ENCODE peak calls at places on chromosomes 6 and 20, in nine cellular contexts. One of them, this sample, is unnamed.
A peak's percentile ranks its signal among the peaks of the same experiment; 100 is the strongest.

GRCh38 chr6:30744054-30744805 is at the start of gene IER3:
- ATAC-seq in A549: peak; percentile 44
- ATAC-seq in HCT116: peak; percentile 29
- ATAC-seq in K562: peak; percentile 65
- ATAC-seq in IMR-90: peak; percentile 35
- ATAC-seq in heart left ventricle: peak; percentile 53
- ATAC-seq in gastrocnemius medialis: peak; percentile 47
- ATAC-seq in HepG2: peak; percentile 38
- ATAC-seq in right lobe of liver: peak; percentile 66
- ATAC-seq in this sample: peak; percentile 42

GRCh38 chr20:50484271-50484976 is 25.8 kb upstream of the PTPN1 start:
- ATAC-seq in A549: no peak
- ATAC-seq in HCT116: no peak
- ATAC-seq in K562: no peak
- ATAC-seq in IMR-90: no peak
- ATAC-seq in heart left ventricle: no peak
- ATAC-seq in gastrocnemius medialis: no peak
- ATAC-seq in HepG2: no peak
- ATAC-seq in right lobe of liver: no peak
- ATAC-seq in this sample: no peak

GRCh38 chr6:159043986-159044385 is 805 bp downstream of the TAGAP start:
- ATAC-seq in A549: no peak
- ATAC-seq in HCT116: no peak
- ATAC-seq in K562: no peak
- ATAC-seq in IMR-90: no peak
- ATAC-seq in heart left ventricle: no peak
- ATAC-seq in gastrocnemius medialis: no peak
- ATAC-seq in HepG2: no peak
- ATAC-seq in right lobe of liver: no peak
- ATAC-seq in this sample: no peak

GRCh38 chr20:4134861-4135379 is 119.6 kb upstream of the RNF24 start:
- ATAC-seq in A549: peak; percentile 35
- ATAC-seq in HCT116: peak; percentile 23
- ATAC-seq in K562: no peak
- ATAC-seq in IMR-90: peak; percentile 10
- ATAC-seq in heart left ventricle: peak; percentile 20
- ATAC-seq in gastrocnemius medialis: no peak
- ATAC-seq in HepG2: peak; percentile 9
- ATAC-seq in right lobe of liver: no peak
- ATAC-seq in this sample: no peak

GRCh38 chr20:50291428-50292323 is 101.0 kb downstream of the CEBPB start:
- ATAC-seq in A549: peak; percentile 1
- ATAC-seq in HCT116: no peak
- ATAC-seq in K562: no peak
- ATAC-seq in IMR-90: peak; percentile 3
- ATAC-seq in heart left ventricle: no peak
- ATAC-seq in gastrocnemius medialis: peak; percentile 33
- ATAC-seq in HepG2: no peak
- ATAC-seq in right lobe of liver: no peak
- ATAC-seq in this sample: no peak

GRCh38 chr20:59825944-59826759 is 107.3 kb downstream of the SYCP2 start:
- ATAC-seq in A549: no peak
- ATAC-seq in HCT116: peak; percentile 42
- ATAC-seq in K562: no peak
- ATAC-seq in IMR-90: no peak
- ATAC-seq in heart left ventricle: peak; percentile 41
- ATAC-seq in gastrocnemius medialis: no peak
- ATAC-seq in HepG2: no peak
- ATAC-seq in right lobe of liver: peak; percentile 24
- ATAC-seq in this sample: no peak

GRCh38 chr6:47134476-47135189 is 92.5 kb upstream of the ADGRF1 start:
- ATAC-seq in A549: peak; percentile 87
- ATAC-seq in HCT116: peak; percentile 82
- ATAC-seq in K562: peak; percentile 89
- ATAC-seq in IMR-90: peak; percentile 82
- ATAC-seq in heart left ventricle: peak; percentile 74
- ATAC-seq in gastrocnemius medialis: peak; percentile 98
- ATAC-seq in HepG2: peak; percentile 77
- ATAC-seq in right lobe of liver: peak; percentile 42
- ATAC-seq in this sample: peak; percentile 17

GRCh38 chr6:111338843-111339242 is 144.2 kb downstream of the REV3L start:
- ATAC-seq in A549: no peak
- ATAC-seq in HCT116: no peak
- ATAC-seq in K562: no peak
- ATAC-seq in IMR-90: no peak
- ATAC-seq in heart left ventricle: no peak
- ATAC-seq in gastrocnemius medialis: no peak
- ATAC-seq in HepG2: no peak
- ATAC-seq in right lobe of liver: peak; percentile 40
- ATAC-seq in this sample: no peak

GRCh38 chr6:41560440-41561192 is 14.4 kb downstream of the FOXP4 start:
- ATAC-seq in A549: no peak
- ATAC-seq in HCT116: no peak
- ATAC-seq in K562: no peak
- ATAC-seq in IMR-90: no peak
- ATAC-seq in heart left ventricle: peak; percentile 79
- ATAC-seq in gastrocnemius medialis: no peak
- ATAC-seq in HepG2: no peak
- ATAC-seq in right lobe of liver: peak; percentile 48
- ATAC-seq in this sample: peak; percentile 74

GRCh38 chr6:104159045-104159618 is 700.6 kb downstream of the HACE1 start:
- ATAC-seq in A549: no peak
- ATAC-seq in HCT116: no peak
- ATAC-seq in K562: no peak
- ATAC-seq in IMR-90: no peak
- ATAC-seq in heart left ventricle: no peak
- ATAC-seq in gastrocnemius medialis: no peak
- ATAC-seq in HepG2: no peak
- ATAC-seq in right lobe of liver: no peak
- ATAC-seq in this sample: no peak

GRCh38 chr20:50957276-50957675 is 1.1 kb downstream of the DPM1 start:
- ATAC-seq in A549: no peak
- ATAC-seq in HCT116: no peak
- ATAC-seq in K562: peak; percentile 8
- ATAC-seq in IMR-90: no peak
- ATAC-seq in heart left ventricle: no peak
- ATAC-seq in gastrocnemius medialis: peak; percentile 56
- ATAC-seq in HepG2: no peak
- ATAC-seq in right lobe of liver: peak; percentile 23
- ATAC-seq in this sample: no peak

GRCh38 chr20:63955281-63955845 is 853 bp downstream of the UCKL1 start:
- ATAC-seq in A549: peak; percentile 52
- ATAC-seq in HCT116: peak; percentile 18
- ATAC-seq in K562: peak; percentile 43
- ATAC-seq in IMR-90: peak; percentile 16
- ATAC-seq in heart left ventricle: peak; percentile 21
- ATAC-seq in gastrocnemius medialis: peak; percentile 18
- ATAC-seq in HepG2: peak; percentile 15
- ATAC-seq in right lobe of liver: peak; percentile 5
- ATAC-seq in this sample: no peak

GRCh38 chr6:133701633-133702331 is 187.1 kb upstream of the TCF21 start:
- ATAC-seq in A549: no peak
- ATAC-seq in HCT116: no peak
- ATAC-seq in K562: peak; percentile 97
- ATAC-seq in IMR-90: no peak
- ATAC-seq in heart left ventricle: peak; percentile 92
- ATAC-seq in gastrocnemius medialis: no peak
- ATAC-seq in HepG2: no peak
- ATAC-seq in right lobe of liver: peak; percentile 33
- ATAC-seq in this sample: no peak

DNA sequence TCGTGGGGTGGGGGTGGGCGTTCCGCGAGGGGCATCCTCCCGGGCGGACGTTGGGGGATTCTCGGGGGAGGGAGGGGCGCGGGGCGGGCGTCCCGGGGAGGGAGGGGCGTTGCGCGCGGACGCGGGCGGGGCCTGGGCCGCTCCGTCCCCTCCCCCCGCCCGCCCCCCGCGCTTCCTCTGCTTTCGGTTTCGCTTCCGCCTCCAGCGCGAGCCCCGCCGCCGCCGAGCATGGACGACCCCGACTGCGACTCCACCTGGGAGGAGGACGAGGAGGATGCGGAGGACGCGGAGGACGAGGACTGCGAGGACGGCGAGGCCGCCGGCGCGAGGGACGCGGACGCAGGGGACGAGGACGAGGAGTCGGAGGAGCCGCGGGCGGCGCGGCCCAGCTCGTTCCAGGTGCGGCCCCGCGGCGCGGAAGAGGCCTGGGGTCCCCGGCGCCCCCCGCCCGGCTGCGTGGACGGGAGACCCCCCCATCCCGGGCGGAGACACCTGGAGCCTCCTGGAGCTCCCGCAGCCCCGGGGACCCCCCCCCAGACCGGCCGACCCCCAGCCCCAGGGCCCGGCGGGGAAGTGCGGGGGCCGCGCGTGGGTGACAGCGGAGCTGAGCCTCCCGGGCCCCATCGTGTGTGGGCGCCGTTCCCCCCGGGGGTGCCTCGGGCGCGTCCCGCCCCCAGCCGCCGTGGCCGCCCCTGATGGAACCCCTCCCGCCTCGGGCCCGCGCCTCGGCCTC is at the start of gene OGFR:
- ATAC-seq in A549: peak; percentile 3
- ATAC-seq in HCT116: peak; percentile 59
- ATAC-seq in K562: peak; percentile 52
- ATAC-seq in IMR-90: peak; percentile 62
- ATAC-seq in heart left ventricle: peak; percentile 30
- ATAC-seq in gastrocnemius medialis: peak; percentile 49
- ATAC-seq in HepG2: no peak
- ATAC-seq in right lobe of liver: peak; percentile 21
- ATAC-seq in this sample: peak; percentile 55
- TF ChIP-seq POLR2A in A549: peak; percentile 61
- TF ChIP-seq POLR2A in HCT116: peak; percentile 26
- TF ChIP-seq POLR2A in K562: peak; percentile 42
- TF ChIP-seq POLR2A in IMR-90: no peak
- TF ChIP-seq POLR2A in heart left ventricle: peak; percentile 61
- TF ChIP-seq POLR2A in gastrocnemius medialis: peak; percentile 60
- TF ChIP-seq POLR2A in HepG2: peak; percentile 20
- TF ChIP-seq POLR2A in right lobe of liver: peak; percentile 44
- TF ChIP-seq POLR2A in this sample: peak; percentile 59

GRCh38 chr20:18288748-18289705 is 700 bp downstream of the ZNF133 start:
- ATAC-seq in A549: peak; percentile 14
- ATAC-seq in HCT116: no peak
- ATAC-seq in K562: peak; percentile 34
- ATAC-seq in IMR-90: peak; percentile 52
- ATAC-seq in heart left ventricle: no peak
- ATAC-seq in gastrocnemius medialis: no peak
- ATAC-seq in HepG2: peak; percentile 53
- ATAC-seq in right lobe of liver: no peak
- ATAC-seq in this sample: peak; percentile 4

GRCh38 chr20:18287546-18287914 is 797 bp upstream of the ZNF133 start:
- ATAC-seq in A549: peak; percentile 7
- ATAC-seq in HCT116: no peak
- ATAC-seq in K562: no peak
- ATAC-seq in IMR-90: no peak
- ATAC-seq in heart left ventricle: no peak
- ATAC-seq in gastrocnemius medialis: no peak
- ATAC-seq in HepG2: peak; percentile 4
- ATAC-seq in right lobe of liver: peak; percentile 0
- ATAC-seq in this sample: no peak

GRCh38 chr20:18284805-18285533 is 3.4 kb upstream of the ZNF133 start:
- ATAC-seq in A549: no peak
- ATAC-seq in HCT116: no peak
- ATAC-seq in K562: no peak
- ATAC-seq in IMR-90: no peak
- ATAC-seq in heart left ventricle: no peak
- ATAC-seq in gastrocnemius medialis: no peak
- ATAC-seq in HepG2: no peak
- ATAC-seq in right lobe of liver: no peak
- ATAC-seq in this sample: no peak

GRCh38 chr20:18287915-18288747 is at the start of gene ZNF133:
- ATAC-seq in A549: peak; percentile 98
- ATAC-seq in HCT116: peak; percentile 95
- ATAC-seq in K562: peak; percentile 100
- ATAC-seq in IMR-90: peak; percentile 97
- ATAC-seq in heart left ventricle: peak; percentile 99
- ATAC-seq in gastrocnemius medialis: peak; percentile 99
- ATAC-seq in HepG2: peak; percentile 98
- ATAC-seq in right lobe of liver: peak; percentile 98
- ATAC-seq in this sample: peak; percentile 98
- TF ChIP-seq POLR2A in A549: peak; percentile 92
- TF ChIP-seq POLR2A in HCT116: peak; percentile 81
- TF ChIP-seq POLR2A in K562: peak; percentile 79
- TF ChIP-seq POLR2A in IMR-90: peak; percentile 73
- TF ChIP-seq POLR2A in heart left ventricle: peak; percentile 75
- TF ChIP-seq POLR2A in gastrocnemius medialis: peak; percentile 59
- TF ChIP-seq POLR2A in HepG2: peak; percentile 97
- TF ChIP-seq POLR2A in right lobe of liver: peak; percentile 76
- TF ChIP-seq POLR2A in this sample: peak; percentile 64

GRCh38 chr6:27136077-27136644 is 111.3 kb upstream of the PRSS16 start:
- ATAC-seq in A549: no peak
- ATAC-seq in HCT116: no peak
- ATAC-seq in K562: no peak
- ATAC-seq in IMR-90: no peak
- ATAC-seq in heart left ventricle: no peak
- ATAC-seq in gastrocnemius medialis: no peak
- ATAC-seq in HepG2: no peak
- ATAC-seq in right lobe of liver: no peak
- ATAC-seq in this sample: no peak

GRCh38 chr6:27132532-27133280 is 114.8 kb upstream of the PRSS16 start:
- ATAC-seq in A549: peak; percentile 81
- ATAC-seq in HCT116: peak; percentile 75
- ATAC-seq in K562: peak; percentile 68
- ATAC-seq in IMR-90: peak; percentile 89
- ATAC-seq in heart left ventricle: peak; percentile 98
- ATAC-seq in gastrocnemius medialis: peak; percentile 99
- ATAC-seq in HepG2: peak; percentile 75
- ATAC-seq in right lobe of liver: peak; percentile 90
- ATAC-seq in this sample: peak; percentile 96

GRCh38 chr6:27130668-27131428 is 116.7 kb upstream of the PRSS16 start:
- ATAC-seq in A549: no peak
- ATAC-seq in HCT116: no peak
- ATAC-seq in K562: no peak
- ATAC-seq in IMR-90: no peak
- ATAC-seq in heart left ventricle: no peak
- ATAC-seq in gastrocnemius medialis: no peak
- ATAC-seq in HepG2: no peak
- ATAC-seq in right lobe of liver: no peak
- ATAC-seq in this sample: no peak

GRCh38 chr6:27135087-27135657 is 112.3 kb upstream of the PRSS16 start:
- ATAC-seq in A549: no peak
- ATAC-seq in HCT116: no peak
- ATAC-seq in K562: no peak
- ATAC-seq in IMR-90: no peak
- ATAC-seq in heart left ventricle: no peak
- ATAC-seq in gastrocnemius medialis: no peak
- ATAC-seq in HepG2: no peak
- ATAC-seq in right lobe of liver: no peak
- ATAC-seq in this sample: no peak

GRCh38 chr6:27133281-27134227 is 113.9 kb upstream of the PRSS16 start:
- ATAC-seq in A549: peak; percentile 47
- ATAC-seq in HCT116: peak; percentile 26
- ATAC-seq in K562: peak; percentile 17
- ATAC-seq in IMR-90: peak; percentile 6
- ATAC-seq in heart left ventricle: no peak
- ATAC-seq in gastrocnemius medialis: no peak
- ATAC-seq in HepG2: peak; percentile 69
- ATAC-seq in right lobe of liver: peak; percentile 22
- ATAC-seq in this sample: no peak
- TF ChIP-seq POLR2A in A549: peak; percentile 62
- TF ChIP-seq POLR2A in HCT116: peak; percentile 94
- TF ChIP-seq POLR2A in K562: peak; percentile 88
- TF ChIP-seq POLR2A in IMR-90: peak; percentile 75
- TF ChIP-seq POLR2A in heart left ventricle: no peak
- TF ChIP-seq POLR2A in gastrocnemius medialis: no peak
- TF ChIP-seq POLR2A in HepG2: peak; percentile 51
- TF ChIP-seq POLR2A in right lobe of liver: peak; percentile 11
- TF ChIP-seq POLR2A in this sample: peak; percentile 36

GRCh38 chr6:32127717-32128592 is at the start of gene ATF6B:
- ATAC-seq in A549: peak; percentile 94
- ATAC-seq in HCT116: peak; percentile 89
- ATAC-seq in K562: peak; percentile 88
- ATAC-seq in IMR-90: peak; percentile 93
- ATAC-seq in heart left ventricle: peak; percentile 97
- ATAC-seq in gastrocnemius medialis: peak; percentile 95
- ATAC-seq in HepG2: peak; percentile 93
- ATAC-seq in right lobe of liver: peak; percentile 91
- ATAC-seq in this sample: peak; percentile 95
- TF ChIP-seq POLR2A in A549: peak; percentile 33
- TF ChIP-seq POLR2A in HCT116: no peak
- TF ChIP-seq POLR2A in K562: peak; percentile 85
- TF ChIP-seq POLR2A in IMR-90: peak; percentile 55
- TF ChIP-seq POLR2A in heart left ventricle: peak; percentile 43
- TF ChIP-seq POLR2A in gastrocnemius medialis: peak; percentile 57
- TF ChIP-seq POLR2A in HepG2: peak; percentile 68
- TF ChIP-seq POLR2A in right lobe of liver: peak; percentile 37
- TF ChIP-seq POLR2A in this sample: peak; percentile 55